ENCODE peak calls at places on chromosomes 11 and 22, in six cellular contexts. One of them, this sample, is unnamed.

GRCh38 chr22:36331306-36331911 is 56.4 kb downstream of the MYH9 start:
- DNase-seq in NCI-H460: peak
- DNase-seq in SK-MEL-5: peak
- DNase-seq in heart left ventricle: peak
- DNase-seq in SHP77 treated with DMSO at 0.1 percent for 48 hours: peak
- DNase-seq in heart right ventricle: peak
- DNase-seq in this sample: peak

GRCh38 chr22:49663823-49664222 is 163.8 kb downstream of the BRD1 start:
- DNase-seq in NCI-H460: no peak
- DNase-seq in SK-MEL-5: no peak
- DNase-seq in heart left ventricle: no peak
- DNase-seq in SHP77 treated with DMSO at 0.1 percent for 48 hours: no peak
- DNase-seq in heart right ventricle: no peak
- DNase-seq in this sample: no peak

GRCh38 chr11:131889146-131889577 is 518.7 kb downstream of the NTM start:
- DNase-seq in heart left ventricle: no peak
- DNase-seq in SK-MEL-5: no peak
- DNase-seq in SHP77 treated with DMSO at 0.1 percent for 48 hours: no peak
- DNase-seq in NCI-H460: no peak
- DNase-seq in heart right ventricle: no peak
- DNase-seq in this sample: peak

GRCh38 chr11:3632070-3632660 is 9.6 kb downstream of the ART5 start:
- DNase-seq in NCI-H460: no peak
- DNase-seq in SK-MEL-5: no peak
- DNase-seq in heart left ventricle: no peak
- DNase-seq in heart right ventricle: no peak
- DNase-seq in SHP77 treated with DMSO at 0.1 percent for 48 hours: no peak
- DNase-seq in this sample: no peak

GRCh38 chr11:8261921-8262551 is 1.6 kb downstream of the LMO1 start:
- DNase-seq in SHP77 treated with DMSO at 0.1 percent for 48 hours: no peak
- DNase-seq in heart right ventricle: no peak
- DNase-seq in NCI-H460: no peak
- DNase-seq in SK-MEL-5: no peak
- DNase-seq in heart left ventricle: no peak
- DNase-seq in this sample: no peak

GRCh38 chr11:119092880-119093665 is 8.4 kb downstream of the HMBS start:
- DNase-seq in heart right ventricle: no peak
- DNase-seq in SHP77 treated with DMSO at 0.1 percent for 48 hours: no peak
- DNase-seq in NCI-H460: no peak
- DNase-seq in heart left ventricle: no peak
- DNase-seq in SK-MEL-5: no peak
- DNase-seq in this sample: no peak

GRCh38 chr11:7353100-7353499 is 101.4 kb downstream of the SYT9 start:
- DNase-seq in heart left ventricle: no peak
- DNase-seq in NCI-H460: no peak
- DNase-seq in SK-MEL-5: peak
- DNase-seq in SHP77 treated with DMSO at 0.1 percent for 48 hours: no peak
- DNase-seq in heart right ventricle: peak
- DNase-seq in this sample: no peak

GRCh38 chr11:46649180-46649738 is 31.9 kb downstream of the ATG13 start:
- DNase-seq in heart right ventricle: peak
- DNase-seq in SK-MEL-5: peak
- DNase-seq in heart left ventricle: peak
- DNase-seq in NCI-H460: no peak
- DNase-seq in SHP77 treated with DMSO at 0.1 percent for 48 hours: no peak
- DNase-seq in this sample: peak

GRCh38 chr22:45903355-45904149 is 73.4 kb downstream of the WNT7B start:
- DNase-seq in SK-MEL-5: no peak
- DNase-seq in NCI-H460: no peak
- DNase-seq in heart right ventricle: no peak
- DNase-seq in heart left ventricle: no peak
- DNase-seq in SHP77 treated with DMSO at 0.1 percent for 48 hours: no peak
- DNase-seq in this sample: no peak

GRCh38 chr22:20240900-20241299 is 27.2 kb downstream of the RTN4R start:
- DNase-seq in heart right ventricle: no peak
- DNase-seq in SK-MEL-5: no peak
- DNase-seq in SHP77 treated with DMSO at 0.1 percent for 48 hours: no peak
- DNase-seq in heart left ventricle: no peak
- DNase-seq in NCI-H460: no peak
- DNase-seq in this sample: no peak

GRCh38 chr11:14764213-14764898 is 120.8 kb downstream of the PDE3B start:
- DNase-seq in SK-MEL-5: no peak
- DNase-seq in NCI-H460: no peak
- DNase-seq in heart left ventricle: no peak
- DNase-seq in SHP77 treated with DMSO at 0.1 percent for 48 hours: no peak
- DNase-seq in heart right ventricle: no peak
- DNase-seq in this sample: no peak

GRCh38 chr11:126109941-126110731 is 47.5 kb upstream of the CDON start:
- DNase-seq in NCI-H460: no peak
- DNase-seq in SK-MEL-5: no peak
- DNase-seq in heart right ventricle: no peak
- DNase-seq in heart left ventricle: peak
- DNase-seq in SHP77 treated with DMSO at 0.1 percent for 48 hours: no peak
- DNase-seq in this sample: no peak

GRCh38 chr11:86183694-86184093 is 60.9 kb upstream of the EED start:
- DNase-seq in heart left ventricle: no peak
- DNase-seq in NCI-H460: no peak
- DNase-seq in heart right ventricle: no peak
- DNase-seq in SK-MEL-5: no peak
- DNase-seq in SHP77 treated with DMSO at 0.1 percent for 48 hours: no peak
- DNase-seq in this sample: peak

GRCh38 chr22:49769691-49770315 is 57.9 kb downstream of the BRD1 start:
- DNase-seq in SHP77 treated with DMSO at 0.1 percent for 48 hours: no peak
- DNase-seq in heart left ventricle: no peak
- DNase-seq in NCI-H460: no peak
- DNase-seq in heart right ventricle: no peak
- DNase-seq in SK-MEL-5: no peak
- DNase-seq in this sample: no peak

GRCh38 chr11:103910721-103911120 is 125.7 kb upstream of the DDI1 start:
- DNase-seq in SHP77 treated with DMSO at 0.1 percent for 48 hours: no peak
- DNase-seq in heart left ventricle: no peak
- DNase-seq in SK-MEL-5: no peak
- DNase-seq in NCI-H460: no peak
- DNase-seq in heart right ventricle: no peak
- DNase-seq in this sample: no peak

GRCh38 chr11:6601041-6601461 is 2.4 kb downstream of the RRP8 start:
- DNase-seq in SK-MEL-5: no peak
- DNase-seq in NCI-H460: no peak
- DNase-seq in heart left ventricle: no peak
- DNase-seq in heart right ventricle: peak
- DNase-seq in SHP77 treated with DMSO at 0.1 percent for 48 hours: no peak
- DNase-seq in this sample: no peak

GRCh38 chr11:35337136-35337918 is 82.0 kb downstream of the SLC1A2 start:
- DNase-seq in heart left ventricle: no peak
- DNase-seq in SK-MEL-5: peak
- DNase-seq in NCI-H460: peak
- DNase-seq in SHP77 treated with DMSO at 0.1 percent for 48 hours: no peak
- DNase-seq in heart right ventricle: no peak
- DNase-seq in this sample: peak

GRCh38 chr22:47195676-47196492 is 433.4 kb downstream of the TBC1D22A start:
- DNase-seq in SHP77 treated with DMSO at 0.1 percent for 48 hours: no peak
- DNase-seq in heart left ventricle: no peak
- DNase-seq in heart right ventricle: no peak
- DNase-seq in SK-MEL-5: no peak
- DNase-seq in NCI-H460: no peak
- DNase-seq in this sample: no peak